ENCODE peak calls at places on chromosomes 11 and 22, in nine cellular contexts. T is A549; V is fibroblast of villous mesenchyme; M is endothelial cell; N is CD4-positive, alpha-beta T cell; Z is GM13977; J is esophagus squamous epithelium; F is psoas muscle; S is glutamatergic neuron. H is an unnamed sample.
A peak's percentile ranks its signal among the peaks of the same experiment; 100 is the strongest.

GRCh38 chr11:43735931-43736330 is 55.4 kb downstream of the HSD17B12 start:
- DNase-seq in T (no peak), V (no peak), M (no peak), N (no peak), Z (no peak), J (no peak), F (no peak), S (no peak), H (no peak)

GRCh38 chr22:42805016-42805997 is 51.8 kb downstream of the ARFGAP3 start:
- DNase-seq in T (peak; percentile 28), V (no peak), M (no peak), N (no peak), Z (no peak), J (no peak), F (peak; percentile 61), S (no peak), H (no peak)

GRCh38 chr22:48240165-48240934 is 1477.9 kb downstream of the TBC1D22A start:
- DNase-seq in T (no peak), V (no peak), M (no peak), N (no peak), Z (no peak), J (no peak), F (no peak), S (no peak), H (no peak)

GRCh38 chr11:83793332-83793731 is 507.2 kb upstream of the CCDC90B start:
- DNase-seq in T (no peak), V (no peak), M (no peak), N (no peak), Z (no peak), J (no peak), F (no peak), S (no peak), H (no peak)

GRCh38 chr22:34971456-34971855 is 94.5 kb upstream of the ISX start:
- DNase-seq in T (no peak), V (no peak), M (no peak), N (no peak), Z (no peak), J (no peak), F (no peak), S (no peak), H (no peak)

GRCh38 chr11:61023086-61024035 is 51.9 kb downstream of the CD6 start:
- DNase-seq in T (no peak), V (no peak), M (no peak), N (peak; percentile 68), Z (no peak), J (no peak), F (no peak), S (no peak), H (no peak)

GRCh38 chr11:73916435-73916834 is 34.4 kb upstream of the DNAJB13 start:
- DNase-seq in T (no peak), V (no peak), M (no peak), N (no peak), Z (no peak), J (no peak), F (no peak), S (no peak), H (no peak)

GRCh38 chr11:75200531-75200930 is 40.0 kb upstream of the TPBGL start:
- DNase-seq in T (no peak), V (no peak), M (no peak), N (no peak), Z (no peak), J (no peak), F (no peak), S (no peak), H (no peak)

GRCh38 chr22:21754523-21755128 is 19.0 kb upstream of the YPEL1 start:
- DNase-seq in T (no peak), V (peak; percentile 29), M (no peak), N (no peak), Z (no peak), J (no peak), F (peak; percentile 34), S (peak; percentile 79), H (no peak)

GRCh38 chr11:26297179-26297970 is 34.6 kb upstream of the ANO3 start:
- DNase-seq in T (peak; percentile 77), V (peak; percentile 77), M (peak; percentile 25), N (no peak), Z (peak; percentile 45), J (no peak), F (no peak), S (no peak), H (peak; percentile 37)

GRCh38 chr11:73139476-73140198 is 2.5 kb downstream of the FCHSD2 start:
- DNase-seq in T (peak; percentile 28), V (peak; percentile 48), M (no peak), N (no peak), Z (no peak), J (no peak), F (no peak), S (no peak), H (no peak)

GRCh38 chr11:114353448-114353847 is 46.9 kb downstream of the C11orf71 start:
- DNase-seq in T (no peak), V (no peak), M (no peak), N (no peak), Z (no peak), J (no peak), F (no peak), S (no peak), H (no peak)

GRCh38 chr11:11229691-11230090 is 123.4 kb downstream of the CSNK2A3 start:
- DNase-seq in T (no peak), V (no peak), M (no peak), N (no peak), Z (no peak), J (no peak), F (no peak), S (no peak), H (no peak)

GRCh38 chr11:35056391-35057093 is 82.4 kb upstream of the CD44 start:
- DNase-seq in T (no peak), V (no peak), M (no peak), N (no peak), Z (no peak), J (no peak), F (no peak), S (no peak), H (no peak)

GRCh38 chr11:128582496-128583366 is 4.6 kb downstream of the ETS1 start:
- DNase-seq in T (peak; percentile 39), V (peak; percentile 95), M (no peak), N (no peak), Z (no peak), J (no peak), F (peak; percentile 27), S (no peak), H (no peak)

GRCh38 chr11:70727899-70728620 is 329.7 kb downstream of the CTTN start:
- DNase-seq in T (no peak), V (no peak), M (no peak), N (no peak), Z (no peak), J (no peak), F (no peak), S (no peak), H (no peak)

GRCh38 chr22:36123673-36124630 is 36.6 kb downstream of the APOL3 start:
- DNase-seq in T (peak; percentile 93), V (peak; percentile 97), M (peak; percentile 94), N (peak; percentile 92), Z (peak; percentile 90), J (peak; percentile 59), F (peak; percentile 93), S (peak; percentile 94), H (peak; percentile 94)
- TF ChIP-seq CTCF in T (peak; percentile 87), V (peak; percentile 95), M (peak; percentile 97), N (peak; percentile 97), Z (peak; percentile 99), J (peak; percentile 99), F (peak; percentile 99), S (peak; percentile 96), H (peak; percentile 98)

GRCh38 chr22:20526628-20527355 is 19.4 kb downstream of the MED15 start:
- DNase-seq in T (peak; percentile 42), V (peak; percentile 94), M (no peak), N (no peak), Z (no peak), J (no peak), F (no peak), S (no peak), H (no peak)
- TF ChIP-seq CTCF in T (no peak), V (peak; percentile 16), M (no peak), N (no peak), Z (no peak), J (no peak), F (no peak), S (no peak), H (no peak)

GRCh38 chr11:130827697-130828377 is 88.4 kb downstream of the SNX19 start:
- DNase-seq in T (peak; percentile 80), V (peak; percentile 81), M (peak; percentile 54), N (no peak), Z (peak; percentile 23), J (no peak), F (peak; percentile 70), S (peak; percentile 42), H (peak; percentile 37)
- TF ChIP-seq CTCF in T (peak; percentile 62), V (peak; percentile 71), M (no peak), N (no peak), Z (peak; percentile 22), J (peak; percentile 29), F (peak; percentile 30), S (no peak), H (no peak)

GRCh38 chr11:82718307-82718706 is 15.4 kb downstream of the FAM181B start:
- DNase-seq in T (peak; percentile 42), V (peak; percentile 49), M (peak; percentile 30), N (no peak), Z (peak; percentile 49), J (no peak), F (no peak), S (peak; percentile 33), H (peak; percentile 48)
- TF ChIP-seq CTCF in T (peak; percentile 86), V (peak; percentile 73), M (peak; percentile 70), N (peak; percentile 67), Z (peak; percentile 68), J (peak; percentile 69), F (peak; percentile 71), S (peak; percentile 76), H (peak; percentile 58)

DNA sequence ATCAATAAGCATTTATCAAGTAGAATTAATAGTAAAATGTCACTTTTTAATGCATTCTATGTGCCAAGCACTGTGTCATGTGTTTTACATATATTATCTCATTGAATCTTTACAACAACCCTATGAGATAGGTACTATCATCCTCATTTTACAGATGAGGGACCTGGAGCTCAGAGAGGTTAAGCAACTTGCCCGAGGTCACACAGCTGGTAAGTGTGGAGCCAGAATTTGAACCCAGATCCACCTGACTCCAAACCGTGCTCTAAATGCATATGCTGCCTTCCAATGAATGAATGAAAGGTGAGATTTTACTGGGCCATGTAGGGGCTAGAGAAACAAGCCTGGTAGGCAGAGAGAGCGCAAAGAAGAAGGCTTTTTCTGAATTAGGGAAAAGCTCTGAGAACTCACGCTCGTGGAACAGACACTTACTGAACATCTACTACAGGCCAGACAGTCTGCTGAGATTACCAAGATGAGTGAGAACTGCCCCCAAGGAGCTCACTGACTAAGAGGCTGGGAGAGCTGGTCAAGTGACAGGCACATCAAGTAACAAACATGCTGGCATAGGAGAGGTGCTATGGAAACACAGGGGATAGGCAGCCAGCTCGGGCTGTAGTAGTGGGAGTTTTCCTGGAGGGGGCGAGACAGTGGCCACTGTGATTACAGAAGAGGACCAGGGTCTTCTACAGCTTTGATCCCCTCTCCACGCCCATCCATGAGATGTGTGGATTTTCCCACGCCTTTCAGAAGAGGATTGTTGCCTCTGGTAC is 4.4 kb downstream of the ABCG4 start:
- DNase-seq in T (peak; percentile 27), V (no peak), M (peak; percentile 23), N (no peak), Z (no peak), J (no peak), F (no peak), S (no peak), H (no peak)
- TF ChIP-seq CTCF in T (no peak), V (peak; percentile 9), M (no peak), N (no peak), Z (no peak), J (no peak), F (no peak), S (no peak), H (no peak)